ENCODE peak calls at places on chromosomes 16 and 17, in four cellular contexts. U, N, S and X are unnamed samples.

GRCh38 chr16:57736419-57737281 is 1.1 kb downstream of the KATNB1 start:
- DNase-seq in U (no peak), N (peak; percentile 82), S (no peak), X (peak; percentile 65)

GRCh38 chr17:29592850-29593545 is at the start of gene ANKRD13B:
- DNase-seq in U (no peak), N (no peak), S (no peak), X (no peak)

GRCh38 chr16:86755571-86756006 is 177.2 kb downstream of the FOXL1 start:
- DNase-seq in U (no peak), N (peak; percentile 93), S (no peak), X (no peak)

GRCh38 chr17:12256380-12256995 is 235.8 kb downstream of the MAP2K4 start:
- DNase-seq in U (no peak), N (peak; percentile 71), S (no peak), X (peak; percentile 35)

GRCh38 chr16:85321856-85322271 is 209.6 kb upstream of the CIBAR2 start:
- DNase-seq in U (no peak), N (peak; percentile 99), S (no peak), X (no peak)

GRCh38 chr16:7086842-7087616 is 245.6 kb upstream of the RBFOX1 start:
- DNase-seq in U (no peak), N (no peak), S (no peak), X (no peak)

GRCh38 chr16:46573008-46573833 is 48.0 kb downstream of the SHCBP1 start:
- DNase-seq in U (no peak), N (peak; percentile 14), S (no peak), X (no peak)

GRCh38 chr17:29959658-29960337 is 18.4 kb downstream of the EFCAB5 start:
- DNase-seq in U (no peak), N (no peak), S (no peak), X (no peak)

GRCh38 chr16:72036098-72036497 is 18.2 kb upstream of the HP start:
- DNase-seq in U (no peak), N (no peak), S (no peak), X (no peak)

GRCh38 chr16:48300391-48300856 is 53.1 kb upstream of the ABCC11 start:
- DNase-seq in U (no peak), N (peak; percentile 88), S (no peak), X (no peak)

GRCh38 chr16:85607331-85607765 is 5.8 kb upstream of the GSE1 start:
- DNase-seq in U (no peak), N (peak; percentile 34), S (no peak), X (peak; percentile 87)

GRCh38 chr16:89201467-89202377 is 1.4 kb upstream of the SLC22A31 start:
- DNase-seq in U (no peak), N (peak; percentile 70), S (peak; percentile 55), X (no peak)

GRCh38 chr16:57530104-57530522 is 6.3 kb downstream of the CCDC102A start:
- DNase-seq in U (no peak), N (peak; percentile 78), S (no peak), X (no peak)

GRCh38 chr17:41792835-41793748 is 6.6 kb upstream of the JUP start:
- DNase-seq in U (no peak), N (peak; percentile 92), S (peak; percentile 77), X (no peak)

GRCh38 chr16:63890072-63890471 is 1231.8 kb downstream of the CDH11 start:
- DNase-seq in U (no peak), N (peak; percentile 78), S (no peak), X (no peak)

GRCh38 chr16:83953796-83954576 is 946 bp downstream of the OSGIN1 start:
- DNase-seq in U (no peak), N (peak; percentile 27), S (peak; percentile 19), X (peak; percentile 83)

GRCh38 chr17:53626286-53626685 is 196.4 kb upstream of the KIF2B start:
- DNase-seq in U (no peak), N (peak; percentile 71), S (peak; percentile 36), X (no peak)

GRCh38 chr16:5770118-5770517 is 672.5 kb upstream of the EEF2KMT start:
- DNase-seq in U (no peak), N (no peak), S (no peak), X (no peak)

GRCh38 chr17:77677210-77677609 is 281.3 kb upstream of the TNRC6C start:
- DNase-seq in U (no peak), N (no peak), S (no peak), X (no peak)

GRCh38 chr17:41844971-41845370 is 7.3 kb downstream of the KLHL10 start:
- DNase-seq in U (no peak), N (no peak), S (no peak), X (no peak)

GRCh38 chr16:50836121-50836541 is 94.2 kb downstream of the CYLD start:
- DNase-seq in U (no peak), N (peak; percentile 7), S (no peak), X (no peak)

GRCh38 chr17:68184141-68184571 is 63.7 kb upstream of the AMZ2 start:
- DNase-seq in U (no peak), N (no peak), S (no peak), X (no peak)

GRCh38 chr17:4136373-4136772 is 6.5 kb downstream of the ZZEF1 start:
- DNase-seq in U (no peak), N (no peak), S (no peak), X (no peak)

GRCh38 chr17:67559381-67559966 is 158.3 kb upstream of the NOL11 start:
- DNase-seq in U (no peak), N (no peak), S (no peak), X (no peak)

GRCh38 chr17:69069289-69069688 is 8.6 kb upstream of the ABCA9 start:
- DNase-seq in U (no peak), N (no peak), S (no peak), X (no peak)

GRCh38 chr16:49766280-49766679 is 89.6 kb downstream of the ZNF423 start:
- DNase-seq in U (no peak), N (peak; percentile 19), S (no peak), X (no peak)

GRCh38 chr16:27321013-27321960 is 7.5 kb downstream of the IL4R start:
- DNase-seq in U (no peak), N (no peak), S (no peak), X (no peak)

GRCh38 chr16:47787695-47788094 is 326.6 kb downstream of the PHKB start:
- DNase-seq in U (no peak), N (peak; percentile 44), S (no peak), X (no peak)

GRCh38 chr17:7560172-7561027 is 1.3 kb upstream of the SENP3 start:
- DNase-seq in U (no peak), N (peak; percentile 68), S (no peak), X (peak; percentile 66)

GRCh38 chr16:27677300-27677699 is 127.4 kb downstream of the KATNIP start:
- DNase-seq in U (no peak), N (peak; percentile 2), S (no peak), X (no peak)

GRCh38 chr16:22346463-22346862 is 28.0 kb downstream of the CDR2 start:
- DNase-seq in U (no peak), N (no peak), S (no peak), X (no peak)

GRCh38 chr16:25707982-25708583 is 16.3 kb downstream of the HS3ST4 start:
- DNase-seq in U (no peak), N (peak; percentile 6), S (no peak), X (peak; percentile 21)

GRCh38 chr16:70801611-70802010 is 653 bp upstream of the VAC14 start:
- DNase-seq in U (no peak), N (no peak), S (no peak), X (no peak)

GRCh38 chr16:2689968-2690830 is 7.9 kb downstream of the KCTD5 start:
- DNase-seq in U (no peak), N (no peak), S (no peak), X (no peak)

GRCh38 chr17:31385428-31386285 is 5.8 kb upstream of the RAB11FIP4 start:
- DNase-seq in U (no peak), N (no peak), S (no peak), X (no peak)

GRCh38 chr17:70767102-70767701 is 597.9 kb downstream of the KCNJ2 start:
- DNase-seq in U (no peak), N (peak; percentile 72), S (no peak), X (peak; percentile 9)

GRCh38 chr17:39669897-39670735 is 1.9 kb downstream of the PNMT start:
- DNase-seq in U (no peak), N (no peak), S (no peak), X (no peak)

GRCh38 chr17:39672522-39673334 is 4.5 kb downstream of the PNMT start:
- DNase-seq in U (no peak), N (no peak), S (no peak), X (no peak)

GRCh38 chr17:39670746-39671145 is 2.5 kb downstream of the PNMT start:
- DNase-seq in U (no peak), N (no peak), S (no peak), X (no peak)

GRCh38 chr17:39673335-39674081 is 5.3 kb downstream of the PNMT start:
- DNase-seq in U (no peak), N (no peak), S (no peak), X (no peak)

GRCh38 chr17:39671651-39672521 is 3.6 kb downstream of the PNMT start:
- DNase-seq in U (no peak), N (peak; percentile 54), S (no peak), X (no peak)
- H3K4me3 ChIP-seq in U (no peak overlapping the region), N (no peak overlapping the region), S (no peak overlapping the region), X (no peak overlapping the region)

GRCh38 chr17:40436631-40437030 is 6.6 kb upstream of the IGFBP4 start:
- DNase-seq in U (no peak), N (no peak), S (no peak), X (no peak)
- H3K4me3 ChIP-seq in U (no peak overlapping the region), N (no peak overlapping the region), S (no peak overlapping the region), X (no peak overlapping the region)

GRCh38 chr17:19534562-19535149 is 1.0 kb downstream of the SLC47A1 start:
- DNase-seq in U (no peak), N (peak; percentile 59), S (no peak), X (peak; percentile 81)

GRCh38 chr17:19537116-19537515 is 3.5 kb downstream of the SLC47A1 start:
- DNase-seq in U (no peak), N (no peak), S (no peak), X (no peak)

GRCh38 chr17:19533036-19533717 is 477 bp upstream of the SLC47A1 start:
- DNase-seq in U (no peak), N (no peak), S (no peak), X (no peak)

GRCh38 chr17:19531780-19532501 is 1.7 kb upstream of the SLC47A1 start:
- DNase-seq in U (no peak), N (peak; percentile 14), S (no peak), X (no peak)

DNA sequence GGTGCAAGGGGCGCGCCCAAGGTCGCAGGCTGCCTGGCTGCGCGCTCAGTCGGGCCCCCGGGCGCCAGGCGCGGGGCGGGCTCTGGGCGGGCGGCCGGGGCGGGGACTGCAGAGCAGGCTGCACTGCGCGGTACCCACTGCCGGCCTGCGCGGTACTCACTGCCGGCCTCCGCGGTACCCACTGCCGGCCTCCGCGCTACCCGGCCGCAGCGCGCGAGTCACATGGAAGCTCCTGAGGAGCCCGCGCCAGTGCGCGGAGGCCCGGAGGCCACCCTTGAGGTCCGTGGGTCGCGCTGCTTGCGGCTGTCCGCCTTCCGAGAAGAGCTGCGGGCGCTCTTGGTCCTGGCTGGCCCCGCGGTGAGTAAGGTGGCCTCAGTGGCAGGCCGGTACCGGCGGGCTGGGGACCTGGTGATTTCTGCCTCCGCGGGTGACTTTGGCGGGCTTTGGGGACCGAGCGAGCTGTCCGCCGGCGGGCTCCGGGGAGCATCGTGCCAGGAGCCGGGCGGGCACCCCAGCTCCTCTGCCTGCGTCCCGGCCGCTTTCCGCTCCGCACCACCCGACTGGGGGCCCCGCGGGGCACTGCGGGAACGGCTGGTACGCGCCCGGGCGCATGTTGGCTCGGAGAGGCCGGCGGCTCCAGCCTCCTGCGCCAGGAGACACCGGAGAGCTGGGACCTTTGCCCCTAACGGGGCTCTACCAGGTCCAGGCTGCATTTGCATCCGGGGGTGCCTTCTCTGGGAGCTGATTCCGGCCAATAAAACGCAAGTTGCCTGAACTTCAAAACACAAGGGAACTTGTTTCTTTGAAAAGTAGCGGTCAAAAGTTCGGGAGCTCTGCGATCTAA is at the start of gene SLC47A1:
- DNase-seq in U (no peak), N (peak; percentile 27), S (no peak), X (no peak)
- H3K4me3 ChIP-seq in U (peak within 1 kb of the TSS; percentile 70), N (peak within 1 kb of the TSS; percentile 60), S (peak within 1 kb of the TSS; percentile 60), X (no peak within 1 kb of the TSS)

GRCh38 chr17:50737118-50737698 is 17.8 kb downstream of the LUC7L3 start:
- DNase-seq in U (no peak), N (no peak), S (no peak), X (no peak)
- H3K4me3 ChIP-seq in U (no peak overlapping the region), N (no peak overlapping the region), S (no peak overlapping the region), X (no peak overlapping the region)